ENCODE peak calls at places on chromosomes 6 and 20, in eight cellular contexts. One of them, this sample, is unnamed.
A peak's percentile ranks its signal among the peaks of the same experiment; 100 is the strongest.

GRCh38 chr6:142844065-142844755 is 100.8 kb downstream of the HIVEP2 start:
- DNase-seq in frontal cortex: no peak
- DNase-seq in activated CD4-positive, alpha-beta memory T cell treated with anti-CD3 and anti-CD28 coated beads for 36 hours: no peak
- DNase-seq in MCF 10A: no peak
- DNase-seq in GOT3: no peak
- DNase-seq in CD8-positive, alpha-beta T cell: no peak
- DNase-seq in stimulated activated naive CD8-positive, alpha-beta T cell treated with anti-CD3 and anti-CD28 coated beads, Interleukin-15, Interleukin-2, amounts not matched to agents 100 U/mL and 50 U/mL, for 24 hours: no peak
- DNase-seq in NCI-H748 treated with DMSO at 0.1 percent for 48 hours: no peak
- DNase-seq in this sample: no peak

GRCh38 chr20:8132632-8133587 is 844 bp downstream of the PLCB1 start:
- DNase-seq in NCI-H748 treated with DMSO at 0.1 percent for 48 hours: peak; percentile 46
- DNase-seq in CD8-positive, alpha-beta T cell: no peak
- DNase-seq in GOT3: no peak
- DNase-seq in activated CD4-positive, alpha-beta memory T cell treated with anti-CD3 and anti-CD28 coated beads for 36 hours: peak; percentile 20
- DNase-seq in stimulated activated naive CD8-positive, alpha-beta T cell treated with anti-CD3 and anti-CD28 coated beads, Interleukin-15, Interleukin-2, amounts not matched to agents 100 U/mL and 50 U/mL, for 24 hours: peak; percentile 37
- DNase-seq in MCF 10A: peak; percentile 6
- DNase-seq in frontal cortex: peak; percentile 42
- DNase-seq in this sample: peak; percentile 83

GRCh38 chr6:113140721-113141120 is 716.4 kb upstream of the MARCKS start:
- DNase-seq in frontal cortex: no peak
- DNase-seq in MCF 10A: no peak
- DNase-seq in GOT3: no peak
- DNase-seq in stimulated activated naive CD8-positive, alpha-beta T cell treated with anti-CD3 and anti-CD28 coated beads, Interleukin-15, Interleukin-2, amounts not matched to agents 100 U/mL and 50 U/mL, for 24 hours: no peak
- DNase-seq in NCI-H748 treated with DMSO at 0.1 percent for 48 hours: no peak
- DNase-seq in CD8-positive, alpha-beta T cell: no peak
- DNase-seq in activated CD4-positive, alpha-beta memory T cell treated with anti-CD3 and anti-CD28 coated beads for 36 hours: no peak
- DNase-seq in this sample: no peak

GRCh38 chr20:62886709-62887058 is 25.1 kb upstream of the TCFL5 start:
- DNase-seq in activated CD4-positive, alpha-beta memory T cell treated with anti-CD3 and anti-CD28 coated beads for 36 hours: no peak
- DNase-seq in stimulated activated naive CD8-positive, alpha-beta T cell treated with anti-CD3 and anti-CD28 coated beads, Interleukin-15, Interleukin-2, amounts not matched to agents 100 U/mL and 50 U/mL, for 24 hours: no peak
- DNase-seq in MCF 10A: no peak
- DNase-seq in NCI-H748 treated with DMSO at 0.1 percent for 48 hours: peak; percentile 50
- DNase-seq in GOT3: no peak
- DNase-seq in frontal cortex: no peak
- DNase-seq in CD8-positive, alpha-beta T cell: no peak
- DNase-seq in this sample: peak; percentile 4

GRCh38 chr20:38930242-38930569 is 4.0 kb downstream of the FAM83D start:
- DNase-seq in GOT3: no peak
- DNase-seq in MCF 10A: no peak
- DNase-seq in activated CD4-positive, alpha-beta memory T cell treated with anti-CD3 and anti-CD28 coated beads for 36 hours: no peak
- DNase-seq in frontal cortex: no peak
- DNase-seq in stimulated activated naive CD8-positive, alpha-beta T cell treated with anti-CD3 and anti-CD28 coated beads, Interleukin-15, Interleukin-2, amounts not matched to agents 100 U/mL and 50 U/mL, for 24 hours: no peak
- DNase-seq in NCI-H748 treated with DMSO at 0.1 percent for 48 hours: no peak
- DNase-seq in CD8-positive, alpha-beta T cell: no peak
- DNase-seq in this sample: no peak

GRCh38 chr6:137403855-137404254 is 90.3 kb downstream of the OLIG3 start:
- DNase-seq in GOT3: no peak
- DNase-seq in NCI-H748 treated with DMSO at 0.1 percent for 48 hours: peak; percentile 60
- DNase-seq in CD8-positive, alpha-beta T cell: no peak
- DNase-seq in MCF 10A: no peak
- DNase-seq in stimulated activated naive CD8-positive, alpha-beta T cell treated with anti-CD3 and anti-CD28 coated beads, Interleukin-15, Interleukin-2, amounts not matched to agents 100 U/mL and 50 U/mL, for 24 hours: no peak
- DNase-seq in frontal cortex: no peak
- DNase-seq in activated CD4-positive, alpha-beta memory T cell treated with anti-CD3 and anti-CD28 coated beads for 36 hours: no peak
- DNase-seq in this sample: peak; percentile 93

GRCh38 chr6:44554901-44555300 is 167.4 kb downstream of the CDC5L start:
- DNase-seq in frontal cortex: no peak
- DNase-seq in CD8-positive, alpha-beta T cell: no peak
- DNase-seq in NCI-H748 treated with DMSO at 0.1 percent for 48 hours: no peak
- DNase-seq in GOT3: no peak
- DNase-seq in stimulated activated naive CD8-positive, alpha-beta T cell treated with anti-CD3 and anti-CD28 coated beads, Interleukin-15, Interleukin-2, amounts not matched to agents 100 U/mL and 50 U/mL, for 24 hours: no peak
- DNase-seq in MCF 10A: no peak
- DNase-seq in activated CD4-positive, alpha-beta memory T cell treated with anti-CD3 and anti-CD28 coated beads for 36 hours: no peak
- DNase-seq in this sample: no peak

GRCh38 chr20:38134427-38135281 is 30.4 kb downstream of the TGM2 start:
- DNase-seq in CD8-positive, alpha-beta T cell: no peak
- DNase-seq in activated CD4-positive, alpha-beta memory T cell treated with anti-CD3 and anti-CD28 coated beads for 36 hours: no peak
- DNase-seq in frontal cortex: no peak
- DNase-seq in MCF 10A: peak; percentile 23
- DNase-seq in NCI-H748 treated with DMSO at 0.1 percent for 48 hours: no peak
- DNase-seq in GOT3: no peak
- DNase-seq in stimulated activated naive CD8-positive, alpha-beta T cell treated with anti-CD3 and anti-CD28 coated beads, Interleukin-15, Interleukin-2, amounts not matched to agents 100 U/mL and 50 U/mL, for 24 hours: no peak
- DNase-seq in this sample: peak; percentile 9

This sample was measured in NCI-H69.